ENCODE peak calls at places on chromosomes 4 and X, in ten cellular contexts. A is psoas muscle, L is BE2C, K is HepG2, T is transverse colon, N is right atrium auricular region, I is stomach, B is testis, Z is fibroblast of lung, G is endodermal cell. D is an unnamed sample.
A peak's percentile ranks its signal among the peaks of the same experiment; 100 is the strongest.

GRCh38 chr4:141563721-141564120 is 72.7 kb upstream of the IL15 start:
- DNase-seq in A (no peak), L (no peak), K (no peak), T (no peak), N (no peak), I (no peak), B (no peak), Z (no peak), G (no peak), D (no peak)

GRCh38 chr4:43357252-43357974 is 464.9 kb downstream of the GRXCR1 start:
- DNase-seq in A (no peak), L (no peak), K (no peak), T (no peak), N (no peak), I (no peak), B (no peak), Z (no peak), G (no peak), D (no peak)

GRCh38 chr4:52780206-52780605 is 29.0 kb upstream of the ERVMER34-1 start:
- DNase-seq in A (no peak), L (no peak), K (no peak), T (no peak), N (no peak), I (no peak), B (no peak), Z (peak; percentile 64), G (no peak), D (peak; percentile 34)

GRCh38 chr4:181138116-181138515 is 1105.1 kb upstream of the TENM3 start:
- DNase-seq in A (no peak), L (no peak), K (no peak), T (no peak), N (no peak), I (no peak), B (no peak), Z (peak; percentile 25), G (no peak), D (no peak)

GRCh38 chr4:56158483-56158882 is 209.7 kb downstream of the CEP135 start:
- DNase-seq in A (no peak), L (no peak), K (no peak), T (peak; percentile 27), N (no peak), I (no peak), B (no peak), Z (no peak), G (no peak), D (no peak)

GRCh38 chrX:10175317-10175871 is 18.6 kb downstream of the CLCN4 start:
- DNase-seq in A (no peak), L (no peak), K (no peak), T (no peak), N (no peak), I (no peak), B (peak; percentile 46), Z (peak; percentile 82), G (no peak), D (no peak)

GRCh38 chrX:130103605-130104004 is 6.7 kb downstream of the ELF4 start:
- DNase-seq in A (peak; percentile 35), L (no peak), K (no peak), T (no peak), N (no peak), I (no peak), B (no peak), Z (no peak), G (no peak), D (no peak)

GRCh38 chr4:77199701-77200100 is 42.7 kb downstream of the CCNG2 start:
- DNase-seq in A (no peak), L (no peak), K (no peak), T (no peak), N (no peak), I (no peak), B (no peak), Z (no peak), G (no peak), D (no peak)

GRCh38 chr4:3753711-3754412 is 12.3 kb upstream of the ADRA2C start:
- DNase-seq in A (peak; percentile 41), L (no peak), K (no peak), T (no peak), N (no peak), I (no peak), B (no peak), Z (no peak), G (no peak), D (no peak)

GRCh38 chr4:116357758-116358157 is 727.6 kb downstream of the TRAM1L1 start:
- DNase-seq in A (no peak), L (peak; percentile 67), K (peak; percentile 30), T (peak; percentile 11), N (no peak), I (peak; percentile 48), B (peak; percentile 19), Z (peak; percentile 26), G (no peak), D (no peak)

GRCh38 chr4:111475001-111475400 is 670.3 kb upstream of the FAM241A start:
- DNase-seq in A (no peak), L (peak; percentile 56), K (peak; percentile 17), T (peak; percentile 57), N (no peak), I (no peak), B (peak; percentile 36), Z (peak; percentile 28), G (peak; percentile 87), D (no peak)

GRCh38 chrX:134010690-134011089 is 25.3 kb upstream of the GPC3 start:
- DNase-seq in A (no peak), L (no peak), K (no peak), T (no peak), N (no peak), I (no peak), B (no peak), Z (peak; percentile 24), G (no peak), D (no peak)

GRCh38 chr4:149997881-149998421 is 80.3 kb upstream of the DCLK2 start:
- DNase-seq in A (no peak), L (no peak), K (peak; percentile 25), T (peak; percentile 27), N (no peak), I (no peak), B (peak; percentile 26), Z (peak; percentile 69), G (no peak), D (no peak)

GRCh38 chr4:159296061-159296460 is 193.2 kb downstream of the RAPGEF2 start:
- DNase-seq in A (no peak), L (no peak), K (peak; percentile 22), T (no peak), N (no peak), I (no peak), B (no peak), Z (peak; percentile 77), G (no peak), D (no peak)

GRCh38 chr4:4659871-4660651 is 118.2 kb upstream of the STX18 start:
- DNase-seq in A (no peak), L (no peak), K (no peak), T (no peak), N (no peak), I (no peak), B (no peak), Z (peak; percentile 94), G (no peak), D (no peak)

GRCh38 chrX:129932137-129932791 is 26.3 kb downstream of the UTP14A start:
- DNase-seq in A (peak; percentile 95), L (peak; percentile 88), K (peak; percentile 62), T (peak; percentile 92), N (peak; percentile 89), I (peak; percentile 89), B (peak; percentile 92), Z (peak; percentile 92), G (peak; percentile 90), D (peak; percentile 93)

GRCh38 chr4:88308587-88308986 is 24.2 kb upstream of the PPM1K start:
- DNase-seq in A (no peak), L (no peak), K (no peak), T (no peak), N (no peak), I (no peak), B (no peak), Z (no peak), G (no peak), D (no peak)

GRCh38 chrX:78593701-78594100 is 65.4 kb downstream of the RTL3 start:
- DNase-seq in A (no peak), L (no peak), K (no peak), T (no peak), N (no peak), I (no peak), B (no peak), Z (no peak), G (no peak), D (no peak)
- TF ChIP-seq CTCF in A (no peak), L (no peak), K (no peak), T (no peak), N (no peak), I (no peak), B (no peak), Z (no peak), G (no peak), D (no peak)

GRCh38 chrX:68083510-68083909 is 349.8 kb downstream of the OPHN1 start:
- DNase-seq in A (no peak), L (no peak), K (no peak), T (no peak), N (no peak), I (no peak), B (no peak), Z (peak; percentile 66), G (no peak), D (no peak)
- H3K9me3 ChIP-seq in A (no peaks in the 10 kb centered on the region), L (no peaks in the 10 kb centered on the region), K (no peaks in the 10 kb centered on the region), T (no peaks in the 10 kb centered on the region), N (peaks cover 3% of the 10 kb centered on the region), I (no peaks in the 10 kb centered on the region), B (no peaks in the 10 kb centered on the region), Z (no peaks in the 10 kb centered on the region), G (no peaks in the 10 kb centered on the region), D (no peaks in the 10 kb centered on the region)

GRCh38 chrX:20529711-20530110 is 263.0 kb upstream of the RPS6KA3 start:
- DNase-seq in A (no peak), L (no peak), K (no peak), T (no peak), N (no peak), I (no peak), B (no peak), Z (peak; percentile 45), G (no peak), D (no peak)

GRCh38 chrX:20529301-20529700 is 262.6 kb upstream of the RPS6KA3 start:
- DNase-seq in A (no peak), L (no peak), K (no peak), T (no peak), N (no peak), I (no peak), B (no peak), Z (no peak), G (no peak), D (no peak)

GRCh38 chrX:20527458-20528099 is 260.9 kb upstream of the RPS6KA3 start:
- DNase-seq in A (peak; percentile 48), L (peak; percentile 46), K (peak; percentile 21), T (no peak), N (no peak), I (no peak), B (no peak), Z (no peak), G (no peak), D (peak; percentile 24)

GRCh38 chrX:20531667-20532066 is 265.0 kb upstream of the RPS6KA3 start:
- DNase-seq in A (no peak), L (no peak), K (no peak), T (no peak), N (no peak), I (no peak), B (no peak), Z (no peak), G (no peak), D (no peak)

GRCh38 chrX:20530319-20530979 is 263.7 kb upstream of the RPS6KA3 start:
- DNase-seq in A (no peak), L (peak; percentile 54), K (peak; percentile 30), T (peak; percentile 57), N (peak; percentile 70), I (peak; percentile 53), B (peak; percentile 67), Z (peak; percentile 49), G (peak; percentile 83), D (no peak)
- H3K4me3 ChIP-seq in A (peak overlapping the region; percentile 42), L (peak overlapping the region; percentile 59), K (peak overlapping the region; percentile 14), T (no peak overlapping the region), N (no peak overlapping the region), I (peak overlapping the region; percentile 27), B (no peak overlapping the region), Z (peak overlapping the region; percentile 28), G (no peak overlapping the region), D (peak overlapping the region; percentile 36)

GRCh38 chr4:16492872-16493271 is 266.6 kb upstream of the TAPT1 start:
- DNase-seq in A (no peak), L (no peak), K (no peak), T (no peak), N (no peak), I (no peak), B (no peak), Z (no peak), G (peak; percentile 70), D (no peak)
- TF ChIP-seq CTCF in A (no peak), L (no peak), K (no peak), T (no peak), N (no peak), I (no peak), B (no peak), Z (no peak), G (no peak), D (no peak)